ENCODE peak calls at places on chromosomes 5 and 9, in ten cellular contexts. P is ovary, Z is A549, B is H1, L is lung, K is hepatocyte, Q is stomach, G is esophagus squamous epithelium, U is pancreas, T is aorta. W is an unnamed sample.

GRCh38 chr9:108844391-108844790 is 11.4 kb downstream of the ACTL7B start:
- DNase-seq in L (no peak), Z (no peak), P (no peak), Q (no peak), T (no peak), K (no peak), B (no peak), U (no peak), G (no peak), W (no peak)

GRCh38 chr5:66713998-66714397 is 117.8 kb downstream of the MAST4 start:
- DNase-seq in T (no peak), G (no peak), Q (no peak), U (no peak), L (no peak), P (no peak), B (no peak), K (peak), Z (peak), W (no peak)

GRCh38 chr5:40307920-40308319 is 371.8 kb upstream of the PTGER4 start:
- DNase-seq in L (no peak), T (no peak), B (no peak), P (no peak), U (no peak), Q (no peak), G (no peak), Z (no peak), K (no peak), W (no peak)

GRCh38 chr5:168808217-168808616 is 229.0 kb upstream of the PANK3 start:
- DNase-seq in Z (no peak), G (no peak), K (no peak), Q (no peak), U (no peak), T (no peak), P (no peak), L (no peak), B (no peak), W (no peak)

GRCh38 chr9:133103987-133104505 is 17.0 kb downstream of the RALGDS start:
- DNase-seq in T (no peak), Q (peak), U (peak), K (no peak), G (no peak), P (no peak), Z (no peak), L (no peak), B (no peak), W (no peak)

GRCh38 chr5:177995691-177996595 is at the start of gene PROP1:
- DNase-seq in L (no peak), P (no peak), Z (no peak), K (no peak), Q (no peak), U (no peak), B (no peak), G (no peak), T (no peak), W (no peak)

GRCh38 chr5:147578228-147579024 is 68.6 kb upstream of the DPYSL3 start:
- DNase-seq in P (no peak), Z (peak), T (no peak), Q (no peak), U (no peak), K (peak), B (no peak), L (no peak), G (no peak), W (no peak)

GRCh38 chr5:116573279-116573616 is 1.4 kb downstream of the SEMA6A start:
- DNase-seq in P (peak), B (peak), T (no peak), Q (peak), Z (peak), G (no peak), K (peak), U (peak), L (no peak), W (peak)

GRCh38 chr5:41087461-41087860 is 16.3 kb upstream of the MROH2B start:
- DNase-seq in L (no peak), U (no peak), G (no peak), K (no peak), P (no peak), B (no peak), Q (no peak), Z (no peak), T (no peak), W (no peak)

GRCh38 chr9:113484258-113484730 is 20.8 kb downstream of the RGS3 start:
- DNase-seq in P (no peak), T (peak), G (no peak), U (peak), K (no peak), Z (peak), L (no peak), B (no peak), Q (peak), W (peak)

GRCh38 chr5:79936644-79937216 is 54.3 kb downstream of the MTX3 start:
- DNase-seq in B (no peak), Z (no peak), Q (no peak), T (no peak), P (no peak), U (no peak), L (no peak), K (no peak), G (no peak), W (no peak)

GRCh38 chr9:131620764-131621520 is 75.6 kb downstream of the PRRT1B start:
- DNase-seq in B (no peak), Q (no peak), P (no peak), G (no peak), K (no peak), L (no peak), U (no peak), Z (no peak), T (no peak), W (no peak)

GRCh38 chr5:88666761-88667186 is 216.2 kb downstream of the MEF2C start:
- DNase-seq in U (no peak), Z (no peak), G (no peak), Q (no peak), B (no peak), T (no peak), L (no peak), K (no peak), P (no peak), W (no peak)

GRCh38 chr5:1685076-1685475 is 114.6 kb downstream of the MRPL36 start:
- DNase-seq in G (no peak), L (no peak), U (no peak), T (no peak), Q (no peak), Z (no peak), K (no peak), B (peak), P (no peak), W (no peak)

GRCh38 chr5:362978-363765 is 41.7 kb downstream of the AHRR start:
- DNase-seq in K (peak), Q (no peak), L (no peak), B (peak), U (no peak), Z (no peak), P (no peak), T (no peak), G (no peak), W (no peak)
- H3K27ac ChIP-seq in K (no peak), Q (no peak), L (no peak), B (no peak), U (no peak), Z (no peak), P (no peak), T (no peak), G (no peak), W (no peak)

GRCh38 chr9:99858087-99858486 is 36.4 kb downstream of the NR4A3 start:
- DNase-seq in Z (no peak), G (no peak), P (no peak), K (no peak), L (no peak), Q (no peak), U (no peak), B (no peak), T (no peak), W (no peak)

GRCh38 chr9:99855467-99856176 is 33.9 kb downstream of the NR4A3 start:
- DNase-seq in T (no peak), P (no peak), B (no peak), L (no peak), U (no peak), G (no peak), Z (no peak), K (no peak), Q (no peak), W (no peak)

GRCh38 chr9:99863955-99864354 is 42.3 kb downstream of the NR4A3 start:
- DNase-seq in Z (no peak), Q (no peak), G (no peak), L (no peak), P (no peak), T (no peak), K (no peak), U (no peak), B (no peak), W (no peak)

GRCh38 chr9:99860266-99860665 is 38.6 kb downstream of the NR4A3 start:
- DNase-seq in K (no peak), U (no peak), L (no peak), T (no peak), B (no peak), Z (no peak), Q (no peak), G (no peak), P (no peak), W (no peak)

GRCh38 chr9:99859395-99859980 is 37.8 kb downstream of the NR4A3 start:
- DNase-seq in P (no peak), B (no peak), Z (no peak), U (no peak), L (no peak), T (no peak), G (no peak), K (no peak), Q (no peak), W (no peak)
- H3K4me3 ChIP-seq in P (no peak), B (no peak), Z (no peak), U (no peak), L (no peak), T (no peak), G (no peak), K (no peak), Q (no peak), W (no peak)

GRCh38 chr9:136666364-136667216 is 3.9 kb downstream of the EGFL7 start:
- DNase-seq in B (no peak), K (no peak), U (no peak), P (no peak), Q (no peak), G (no peak), Z (no peak), T (no peak), L (no peak), W (no peak)

GRCh38 chr9:136668983-136669790 is 6.5 kb downstream of the EGFL7 start:
- DNase-seq in G (no peak), T (no peak), B (no peak), Z (peak), Q (no peak), P (no peak), U (no peak), L (no peak), K (no peak), W (no peak)

GRCh38 chr9:136667940-136668760 is 5.4 kb downstream of the EGFL7 start:
- DNase-seq in P (no peak), Q (no peak), B (no peak), Z (no peak), T (no peak), G (no peak), L (no peak), K (no peak), U (no peak), W (no peak)

GRCh38 chr9:136665704-136666363 is 3.1 kb downstream of the EGFL7 start:
- DNase-seq in T (no peak), L (no peak), P (no peak), K (peak), B (no peak), Z (no peak), G (no peak), Q (no peak), U (no peak), W (no peak)

GRCh38 chr9:136667217-136667939 is 4.7 kb downstream of the EGFL7 start:
- DNase-seq in Z (no peak), K (no peak), G (no peak), B (no peak), P (no peak), T (no peak), U (no peak), Q (no peak), L (no peak), W (no peak)
- H3K27ac ChIP-seq in Z (no peak), K (no peak), G (no peak), B (no peak), P (no peak), T (no peak), U (no peak), Q (peak), L (peak), W (peak)

DNA sequence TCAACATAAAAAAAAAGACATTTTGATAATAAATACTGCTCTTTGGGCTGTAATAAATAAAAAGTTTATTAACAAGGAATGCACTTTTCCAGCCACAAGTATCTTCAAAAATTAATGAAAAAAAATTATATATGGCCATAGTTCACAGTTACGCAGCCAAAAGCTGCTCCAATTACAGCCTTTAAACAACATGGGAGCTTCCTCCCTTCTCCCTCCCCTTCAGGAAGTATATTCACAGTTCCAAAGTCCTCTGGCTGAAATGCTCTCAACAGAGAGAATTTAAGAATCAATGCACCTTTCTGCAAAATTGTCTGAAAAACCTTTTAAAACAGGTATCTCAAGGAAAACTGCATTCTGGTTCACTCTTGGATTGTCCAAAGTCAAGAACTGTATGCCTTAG is 5.9 kb downstream of the PLK2 start:
- DNase-seq in G (no peak), P (no peak), B (no peak), K (no peak), T (no peak), L (no peak), U (no peak), Q (no peak), Z (no peak), W (no peak)
- H3K4me3 ChIP-seq in G (peak), P (no peak), B (no peak), K (no peak), T (peak), L (peak), U (no peak), Q (no peak), Z (peak), W (peak)

GRCh38 chr9:5652810-5653209 is 23.9 kb downstream of the RIC1 start:
- DNase-seq in L (no peak), U (no peak), K (no peak), P (no peak), G (no peak), T (no peak), B (no peak), Z (peak), Q (no peak), W (no peak)

GRCh38 chr9:5650356-5651105 is 21.6 kb downstream of the RIC1 start:
- DNase-seq in T (peak), K (no peak), U (no peak), P (no peak), B (no peak), Z (no peak), Q (no peak), G (no peak), L (no peak), W (no peak)

GRCh38 chr9:5651246-5651645 is 22.3 kb downstream of the RIC1 start:
- DNase-seq in U (no peak), P (no peak), T (no peak), Q (no peak), G (no peak), Z (no peak), L (no peak), B (no peak), K (no peak), W (no peak)
- H3K27ac ChIP-seq in U (no peak), P (no peak), T (no peak), Q (no peak), G (no peak), Z (no peak), L (no peak), B (no peak), K (no peak), W (no peak)

DNA sequence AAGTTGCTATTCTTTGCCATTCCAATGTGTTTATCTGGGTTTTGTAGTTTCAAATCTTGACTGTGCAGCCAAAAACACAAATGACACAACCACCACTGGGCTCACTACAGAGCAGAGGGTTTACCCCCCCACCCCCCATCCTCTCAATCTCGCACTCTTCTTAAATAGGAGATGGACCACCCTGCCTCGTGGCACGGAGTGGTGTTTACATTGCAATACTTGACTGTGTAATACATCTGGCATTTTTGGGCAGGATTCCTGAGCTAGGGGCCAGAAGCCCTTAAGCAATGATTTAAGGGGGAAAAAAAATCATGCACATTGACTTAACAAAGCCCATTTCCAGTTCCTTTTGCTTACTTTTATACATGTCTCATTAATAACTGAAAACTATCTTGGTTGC is 19.0 kb downstream of the PTCH1 start:
- DNase-seq in Q (no peak), T (no peak), P (no peak), G (no peak), K (peak), L (no peak), Z (no peak), B (no peak), U (no peak), W (no peak)
- H3K4me3 ChIP-seq in Q (no peak), T (no peak), P (no peak), G (no peak), K (no peak), L (no peak), Z (no peak), B (no peak), U (no peak), W (no peak)

GRCh38 chr9:22169732-22170131 is 160.6 kb upstream of the CDKN2B start:
- DNase-seq in L (no peak), K (no peak), Z (no peak), T (no peak), Q (no peak), B (no peak), G (no peak), U (no peak), P (no peak), W (no peak)
- H3K27ac ChIP-seq in L (no peak), K (peak), Z (peak), T (no peak), Q (no peak), B (no peak), G (no peak), U (no peak), P (no peak), W (no peak)

GRCh38 chr5:42951169-42951846 is 88.8 kb downstream of the ANXA2R start:
- DNase-seq in K (no peak), U (peak), T (peak), L (no peak), G (no peak), B (no peak), P (peak), Z (no peak), Q (peak), W (peak)
- H3K4me3 ChIP-seq in K (no peak), U (peak), T (peak), L (peak), G (peak), B (no peak), P (peak), Z (peak), Q (peak), W (peak)

DNA sequence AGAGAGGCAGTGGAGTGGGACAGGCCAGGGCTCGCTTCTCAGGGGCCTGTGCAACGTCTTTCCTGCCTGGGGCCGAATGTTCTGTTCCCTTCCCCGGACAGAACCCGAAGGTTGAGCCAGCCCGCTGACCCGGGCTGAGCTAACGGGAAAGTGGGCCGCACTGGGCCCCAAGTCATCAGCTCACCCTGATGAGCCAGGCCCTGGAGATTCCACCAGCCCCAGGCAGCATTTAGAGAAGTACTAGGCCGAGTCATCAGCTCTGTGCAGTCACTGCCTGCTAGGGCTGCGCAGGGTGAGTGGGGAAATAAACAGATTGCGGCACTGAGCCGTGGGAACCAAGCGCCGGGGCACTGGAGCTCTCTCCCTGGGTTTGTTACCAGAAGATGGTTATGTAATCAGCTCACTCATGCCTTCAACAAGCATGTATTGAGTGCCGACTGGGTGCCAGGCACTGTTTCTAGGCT is 29.1 kb upstream of the DUSP1 start:
- DNase-seq in Q (peak), K (peak), P (peak), L (peak), U (peak), Z (peak), G (peak), T (peak), B (no peak), W (peak)
- H3K27ac ChIP-seq in Q (peak), K (peak), P (no peak), L (no peak), U (no peak), Z (peak), G (peak), T (no peak), B (no peak), W (peak)

W was measured in left ventricle myocardium inferior.